ENCODE peak calls at places on chromosomes 16 and 17, in six cellular contexts. D is SK-N-SH, J is A549, Z is HepG2, H is K562, Q is GM12878. T is an unnamed sample.

GRCh38 chr16:85331685-85332084 is 219.4 kb upstream of the CIBAR2 start:
- DNase-seq in D (no peak), J (no peak), Z (no peak), H (no peak), Q (no peak), T (no peak)

GRCh38 chr16:22635345-22635744 is 124.7 kb downstream of the NPIPB5 start:
- DNase-seq in D (no peak), J (no peak), Z (no peak), H (no peak), Q (no peak), T (no peak)

GRCh38 chr17:27756467-27757371 is 43.6 kb downstream of the NOS2 start:
- DNase-seq in D (peak), J (peak), Z (peak), H (peak), Q (no peak), T (peak)

GRCh38 chr17:64780096-64781012 is 118.2 kb upstream of the SMURF2 start:
- DNase-seq in D (peak), J (peak), Z (no peak), H (no peak), Q (no peak), T (no peak)

GRCh38 chr16:46812781-46813555 is 18.0 kb downstream of the C16orf87 start:
- DNase-seq in D (no peak), J (no peak), Z (no peak), H (no peak), Q (no peak), T (no peak)

GRCh38 chr17:42913527-42913926 is 12.9 kb downstream of the G6PC1 start:
- DNase-seq in D (no peak), J (no peak), Z (no peak), H (no peak), Q (no peak), T (peak)

GRCh38 chr16:86495756-86496261 is 14.5 kb upstream of the FOXF1 start:
- DNase-seq in D (no peak), J (no peak), Z (no peak), H (no peak), Q (no peak), T (no peak)

GRCh38 chr17:32519769-32520701 is 33.2 kb downstream of the CDK5R1 start:
- DNase-seq in D (peak), J (no peak), Z (peak), H (no peak), Q (peak), T (no peak)

GRCh38 chr17:28726396-28726911 is 421 bp upstream of the TLCD1 start:
- DNase-seq in D (no peak), J (peak), Z (peak), H (no peak), Q (no peak), T (peak)

GRCh38 chr17:66191607-66192377 is at the start of gene CEP112:
- DNase-seq in D (peak), J (peak), Z (peak), H (peak), Q (no peak), T (peak)

GRCh38 chr17:32319548-32319905 is 22.4 kb downstream of the C17orf75 start:
- DNase-seq in D (peak), J (peak), Z (peak), H (peak), Q (peak), T (peak)

GRCh38 chr17:549197-550040 is 165.2 kb downstream of the VPS53 start:
- DNase-seq in D (no peak), J (no peak), Z (no peak), H (no peak), Q (no peak), T (peak)

GRCh38 chr16:50367777-50368409 is 895 bp downstream of the BRD7 start:
- DNase-seq in D (no peak), J (no peak), Z (no peak), H (no peak), Q (no peak), T (no peak)

GRCh38 chr17:73549841-73550430 is 94.3 kb downstream of the SDK2 start:
- DNase-seq in D (peak), J (no peak), Z (no peak), H (no peak), Q (no peak), T (no peak)

GRCh38 chr17:50047488-50048126 is 8.3 kb upstream of the ITGA3 start:
- DNase-seq in D (no peak), J (peak), Z (no peak), H (no peak), Q (no peak), T (peak)

GRCh38 chr17:20302191-20302917 is 165.0 kb downstream of the LGALS9B start:
- DNase-seq in D (no peak), J (no peak), Z (no peak), H (no peak), Q (no peak), T (peak)

GRCh38 chr17:13792314-13792713 is 190.6 kb upstream of the HS3ST3A1 start:
- DNase-seq in D (no peak), J (no peak), Z (no peak), H (no peak), Q (no peak), T (peak)

GRCh38 chr16:8655184-8655717 is 19.2 kb upstream of the ABAT start:
- DNase-seq in D (no peak), J (peak), Z (peak), H (peak), Q (peak), T (peak)

GRCh38 chr17:48720263-48721008 is 1.9 kb downstream of the PRAC1 start:
- DNase-seq in D (no peak), J (no peak), Z (no peak), H (no peak), Q (no peak), T (no peak)

GRCh38 chr16:27229891-27230470 is 26.7 kb downstream of the KDM8 start:
- DNase-seq in D (no peak), J (no peak), Z (no peak), H (no peak), Q (no peak), T (no peak)

GRCh38 chr16:3904875-3905274 is 24.4 kb upstream of the CREBBP start:
- DNase-seq in D (no peak), J (no peak), Z (no peak), H (no peak), Q (no peak), T (no peak)

GRCh38 chr16:77297996-77298637 is 98.9 kb downstream of the SYCE1L start:
- DNase-seq in D (no peak), J (peak), Z (no peak), H (no peak), Q (no peak), T (no peak)

DNA sequence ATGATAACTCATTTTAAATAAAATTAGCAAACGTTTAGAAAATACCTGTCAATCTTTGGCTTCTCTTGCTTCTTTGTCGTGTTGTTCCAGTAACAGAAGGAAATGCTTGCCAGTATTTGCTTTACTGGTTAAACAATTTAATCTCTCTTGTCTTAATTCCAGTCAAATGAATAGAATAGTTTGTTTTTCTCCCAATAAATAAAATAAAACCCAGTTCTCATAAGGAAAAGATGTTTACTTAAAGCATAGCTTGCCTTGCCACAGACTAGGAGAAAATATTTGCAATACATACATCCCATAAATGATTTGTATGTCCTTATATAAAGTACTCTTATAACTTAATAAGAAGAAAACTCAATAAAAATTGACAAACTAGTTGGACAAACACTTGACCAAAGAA is 43.9 kb upstream of the TEKT3 start:
- DNase-seq in D (no peak), J (no peak), Z (no peak), H (no peak), Q (no peak), T (peak)
- TF ChIP-seq SMC3 in D (no peak), J (no peak), Z (no peak), H (no peak), Q (no peak), T (no peak)

DNA sequence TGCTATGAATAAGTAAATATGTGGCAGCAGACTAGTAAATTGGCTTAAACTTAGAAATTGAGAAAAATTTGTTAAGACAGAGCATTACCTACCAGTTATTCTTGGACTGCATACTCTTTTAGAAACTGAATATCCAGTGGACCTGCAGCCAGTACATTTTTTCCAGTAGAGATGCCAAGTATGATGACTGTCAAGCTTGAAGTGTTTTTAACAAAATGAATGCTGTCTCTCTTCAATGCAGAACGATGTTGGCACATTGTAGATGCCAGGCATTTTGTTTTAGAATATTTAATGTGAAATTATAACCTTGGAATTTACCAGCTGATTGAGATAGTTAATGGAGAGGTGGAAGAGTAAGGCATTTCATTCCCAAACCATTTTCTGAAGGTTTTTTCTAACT is 52.5 kb downstream of the NFAT5 start:
- DNase-seq in D (no peak), J (no peak), Z (no peak), H (no peak), Q (no peak), T (no peak)
- TF ChIP-seq SMC3 in D (no peak), J (no peak), Z (no peak), H (no peak), Q (no peak), T (no peak)

GRCh38 chr16:58127634-58128033 is 1.5 kb downstream of the CFAP20 start:
- DNase-seq in D (no peak), J (no peak), Z (no peak), H (no peak), Q (no peak), T (no peak)
- TF ChIP-seq SMC3 in D (no peak), J (no peak), Z (no peak), H (no peak), Q (no peak), T (no peak)

DNA sequence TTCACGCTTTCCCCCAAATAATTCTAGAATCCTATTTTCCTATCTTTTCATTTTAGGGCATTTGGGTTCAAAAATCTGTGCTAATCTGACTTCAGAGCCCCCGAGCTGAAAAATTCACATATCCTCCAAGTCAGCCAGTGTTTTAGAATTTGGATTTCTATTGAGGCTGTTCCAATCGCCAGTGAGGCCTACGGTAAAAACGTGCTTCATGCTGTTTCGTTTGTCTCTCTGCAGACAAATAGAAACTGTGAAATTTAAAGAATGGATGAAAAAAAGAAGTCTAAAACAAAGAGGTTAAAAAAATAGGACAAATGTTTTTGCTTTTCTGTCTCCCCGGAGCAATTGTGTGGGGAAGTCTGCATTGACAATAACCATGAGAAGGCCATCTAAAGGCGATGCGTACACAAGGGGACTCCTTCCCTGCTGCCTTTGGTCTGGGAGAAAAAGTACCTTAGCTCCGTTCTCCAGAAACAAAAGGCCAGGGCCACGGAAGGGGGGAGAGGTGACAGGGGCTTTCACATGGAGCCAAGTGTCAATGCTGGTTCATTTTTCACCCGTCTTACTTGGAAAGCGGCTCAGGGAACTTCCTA is 4.6 kb upstream of the ZFHX3 start:
- DNase-seq in D (no peak), J (no peak), Z (no peak), H (no peak), Q (no peak), T (no peak)
- TF ChIP-seq SMC3 in D (no peak), J (no peak), Z (no peak), H (no peak), Q (no peak), T (no peak)

GRCh38 chr17:51103050-51103449 is 17.6 kb downstream of the SPAG9 start:
- DNase-seq in D (no peak), J (no peak), Z (no peak), H (no peak), Q (no peak), T (no peak)

GRCh38 chr17:51107666-51108227 is 12.9 kb downstream of the SPAG9 start:
- DNase-seq in D (no peak), J (no peak), Z (no peak), H (no peak), Q (no peak), T (no peak)

GRCh38 chr17:51097708-51098446 is 22.8 kb downstream of the SPAG9 start:
- DNase-seq in D (no peak), J (no peak), Z (peak), H (no peak), Q (no peak), T (no peak)

DNA sequence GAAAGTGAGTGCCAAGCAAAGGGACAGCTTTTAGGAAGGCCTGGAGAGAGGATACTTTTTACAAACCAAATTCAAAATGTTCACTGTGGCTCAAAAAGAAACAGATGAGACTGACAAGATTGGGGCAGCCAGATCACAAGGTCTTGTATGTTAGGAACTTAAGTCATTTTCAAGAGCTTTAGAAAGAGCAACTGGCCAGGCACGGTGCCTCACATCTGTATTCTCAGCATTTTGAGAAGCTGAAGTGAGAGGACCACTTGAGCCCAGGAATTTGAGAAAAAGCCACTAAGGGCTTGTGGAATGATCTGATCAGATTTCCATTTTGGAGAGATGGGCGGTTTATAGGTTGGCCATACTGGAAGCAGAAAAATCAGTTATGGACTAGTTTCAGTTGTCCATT is 17.2 kb downstream of the SPAG9 start:
- DNase-seq in D (no peak), J (no peak), Z (no peak), H (no peak), Q (no peak), T (no peak)
- TF ChIP-seq SMC3 in D (no peak), J (no peak), Z (no peak), H (no peak), Q (no peak), T (no peak)

GRCh38 chr17:44004761-44005526 is 522 bp downstream of the NAGS start:
- DNase-seq in D (peak), J (no peak), Z (no peak), H (no peak), Q (no peak), T (no peak)
- TF ChIP-seq SMC3 in D (no peak), J (no peak), Z (no peak), H (no peak), Q (no peak), T (no peak)